ENCODE peak calls at places on chromosome 16, in six cellular contexts. L is stimulated activated CD4-positive, alpha-beta T cell treated with anti-CD3 and anti-CD28 coated beads, Interleukin-4, amount 100 ng/mL, for 4 hours; Y is K562; O is germinal center; R is activated naive CD8-positive, alpha-beta T cell treated with anti-CD3 and anti-CD28 coated beads for 36 hours; B is Right ventricle myocardium superior. X is an unnamed sample.
A peak's percentile ranks its signal among the peaks of the same experiment; 100 is the strongest.

GRCh38 chr16:75379339-75379738 is 54.0 kb downstream of the CFDP1 start:
- DNase-seq in O (no peak), R (no peak), B (no peak), Y (no peak), L (no peak), X (no peak)

GRCh38 chr16:17696696-17697095 is 225.9 kb upstream of the XYLT1 start:
- DNase-seq in L (no peak), R (no peak), O (no peak), B (no peak), Y (no peak), X (no peak)

GRCh38 chr16:27237229-27238015 is 31.1 kb downstream of the NSMCE1 start:
- DNase-seq in R (peak; percentile 90), B (peak; percentile 50), O (peak; percentile 76), L (peak; percentile 89), Y (no peak), X (no peak)

GRCh38 chr16:51337662-51338061 is 186.6 kb upstream of the SALL1 start:
- DNase-seq in R (no peak), O (no peak), L (no peak), B (no peak), Y (no peak), X (no peak)

GRCh38 chr16:82440336-82440735 is 186.4 kb upstream of the CDH13 start:
- DNase-seq in R (no peak), Y (no peak), B (no peak), O (no peak), L (no peak), X (no peak)

GRCh38 chr16:54431041-54431996 is 144.7 kb upstream of the IRX3 start:
- DNase-seq in L (no peak), Y (no peak), B (no peak), O (no peak), R (no peak), X (no peak)

GRCh38 chr16:70391881-70392481 is 45.3 kb downstream of the DDX19A start:
- DNase-seq in R (no peak), Y (no peak), O (no peak), B (no peak), L (no peak), X (no peak)

GRCh38 chr16:19179890-19180490 is 11.9 kb downstream of the SYT17 start:
- DNase-seq in L (no peak), Y (peak; percentile 80), R (peak; percentile 30), B (peak; percentile 79), O (peak; percentile 89), X (no peak)

GRCh38 chr16:10668322-10669045 is 26.2 kb downstream of the TEKT5 start:
- DNase-seq in L (no peak), B (peak; percentile 44), R (peak; percentile 3), O (peak; percentile 53), Y (peak; percentile 23), X (no peak)

GRCh38 chr16:83549836-83550569 is 257.8 kb upstream of the HSBP1 start:
- DNase-seq in L (no peak), R (no peak), B (no peak), O (no peak), Y (no peak), X (no peak)

GRCh38 chr16:22355487-22355908 is 18.9 kb downstream of the CDR2 start:
- DNase-seq in R (no peak), O (no peak), L (no peak), Y (no peak), B (no peak), X (no peak)

GRCh38 chr16:50970221-50970620 is 180.8 kb downstream of the SALL1 start:
- DNase-seq in O (no peak), L (no peak), Y (no peak), R (no peak), B (no peak), X (no peak)

GRCh38 chr16:31052131-31052530 is 18.8 kb downstream of the STX4 start:
- DNase-seq in Y (peak; percentile 37), R (no peak), B (no peak), L (no peak), O (no peak), X (no peak)

GRCh38 chr16:29656688-29657523 is 6.1 kb upstream of the SPN start:
- DNase-seq in O (no peak), Y (peak; percentile 30), B (no peak), L (no peak), R (no peak), X (no peak)

GRCh38 chr16:89170346-89171215 is 967 bp upstream of the CDH15 start:
- DNase-seq in L (no peak), B (no peak), Y (peak; percentile 50), R (no peak), O (no peak), X (peak; percentile 24)

GRCh38 chr16:68902376-68903345 is 59.3 kb downstream of the TANGO6 start:
- DNase-seq in R (no peak), Y (peak; percentile 43), L (no peak), B (no peak), O (peak; percentile 7), X (peak; percentile 93)

GRCh38 chr16:72224260-72224768 is 52.4 kb upstream of the PMFBP1 start:
- DNase-seq in R (no peak), Y (no peak), L (no peak), O (no peak), B (no peak), X (no peak)

GRCh38 chr16:86573215-86573614 is 5.1 kb upstream of the FOXL1 start:
- DNase-seq in Y (no peak), R (no peak), O (no peak), B (no peak), L (no peak), X (no peak)

GRCh38 chr16:81841709-81842108 is 62.6 kb downstream of the PLCG2 start:
- DNase-seq in B (no peak), Y (no peak), O (peak; percentile 65), L (no peak), R (no peak), X (no peak)

GRCh38 chr16:85015481-85016177 is 4.3 kb upstream of the ZDHHC7 start:
- DNase-seq in O (no peak), L (no peak), R (no peak), Y (no peak), B (no peak), X (no peak)

GRCh38 chr16:47916266-47916665 is 239.5 kb downstream of the ABCC12 start:
- DNase-seq in L (no peak), Y (no peak), R (no peak), B (no peak), O (no peak), X (no peak)

GRCh38 chr16:82368041-82368440 is 198.0 kb upstream of the MPHOSPH6 start:
- DNase-seq in Y (peak; percentile 20), O (no peak), R (no peak), L (no peak), B (peak; percentile 75), X (no peak)

GRCh38 chr16:71627631-71628236 is 1.8 kb downstream of the MARVELD3 start:
- DNase-seq in L (no peak), O (no peak), R (no peak), B (no peak), Y (peak; percentile 22), X (no peak)

GRCh38 chr16:20976568-20976967 is 76.0 kb downstream of the LYRM1 start:
- DNase-seq in B (no peak), R (no peak), L (no peak), O (no peak), Y (no peak), X (no peak)

GRCh38 chr16:77212736-77213541 is 13.7 kb downstream of the SYCE1L start:
- DNase-seq in B (peak; percentile 83), L (peak; percentile 71), R (peak; percentile 78), O (peak; percentile 86), Y (peak; percentile 83), X (peak; percentile 23)

X was measured in DMS79 treated with DMSO at 0.1 percent for 48 hours.